ENCODE peak calls at places on chromosomes 11 and 22, in five cellular contexts. Z is astrocyte, C is amygdala, D is A549, E is NCI-H460. U is an unnamed sample.

GRCh38 chr11:15128621-15129020 is 13.9 kb downstream of the INSC start:
- DNase-seq in C (no peak), D (no peak), E (no peak), Z (no peak), U (no peak)

GRCh38 chr11:71153005-71153395 is 99.4 kb downstream of the SHANK2 start:
- DNase-seq in Z (no peak), C (no peak), D (peak; percentile 53), E (no peak), U (no peak)

GRCh38 chr22:22507743-22508273 is 734 bp downstream of the ZNF280B start:
- DNase-seq in Z (no peak), C (no peak), D (no peak), E (no peak), U (no peak)

GRCh38 chr22:42642801-42643631 is 2.6 kb upstream of the ATP5MGL start:
- DNase-seq in E (no peak), D (no peak), Z (no peak), C (no peak), U (no peak)

GRCh38 chr22:45083659-45084305 is 74.0 kb upstream of the PHF21B start:
- DNase-seq in D (no peak), E (no peak), Z (peak; percentile 80), C (no peak), U (no peak)

GRCh38 chr11:31725176-31725575 is 85.9 kb downstream of the PAX6 start:
- DNase-seq in Z (peak; percentile 31), D (no peak), E (no peak), C (no peak), U (no peak)

GRCh38 chr11:65557280-65558001 is 718 bp downstream of the LTBP3 start:
- DNase-seq in Z (no peak), C (peak; percentile 27), E (no peak), D (no peak), U (no peak)

GRCh38 chr11:79419120-79419519 is 21.7 kb downstream of the TENM4 start:
- DNase-seq in Z (peak; percentile 84), C (no peak), D (peak; percentile 59), E (no peak), U (no peak)

GRCh38 chr11:34905666-34906065 is 10.5 kb downstream of the APIP start:
- DNase-seq in D (no peak), E (no peak), C (no peak), Z (no peak), U (no peak)

GRCh38 chr22:24485170-24485569 is 10.0 kb upstream of the UPB1 start:
- DNase-seq in C (no peak), D (no peak), E (no peak), Z (no peak), U (no peak)

GRCh38 chr11:27227744-27228143 is 135.3 kb downstream of the CCDC34 start:
- DNase-seq in Z (no peak), E (no peak), C (no peak), D (no peak), U (no peak)

GRCh38 chr11:128686045-128686741 is 7.7 kb upstream of the FLI1 start:
- DNase-seq in Z (no peak), E (no peak), D (no peak), C (no peak), U (no peak)

GRCh38 chr11:2186669-2187266 is 15.2 kb upstream of the TH start:
- DNase-seq in Z (no peak), D (peak; percentile 76), E (peak; percentile 33), C (no peak), U (peak; percentile 54)

GRCh38 chr11:12559011-12559410 is 115.2 kb upstream of the TEAD1 start:
- DNase-seq in D (no peak), C (no peak), Z (no peak), E (no peak), U (no peak)

GRCh38 chr11:61961570-61962212 is 5.7 kb downstream of the FTH1 start:
- DNase-seq in E (no peak), D (peak; percentile 41), Z (no peak), C (peak; percentile 77), U (peak; percentile 69)